ENCODE peak calls at places on chromosomes 5 and 9, in four cellular contexts. O is activated naive CD8-positive, alpha-beta T cell treated with anti-CD3 and anti-CD28 coated beads, Interleukin-2, amount 10 ng/mL, durations not matched to agents 7 days and 5 days; N is dermis microvascular lymphatic vessel endothelial cell; V is substantia nigra. Y is an unnamed sample.

GRCh38 chr9:129612815-129613519 is 7.9 kb downstream of the C9orf50 start:
- DNase-seq in O (no peak), N (no peak), V (no peak), Y (no peak)

GRCh38 chr5:143057580-143057999 is 287.4 kb downstream of the ARHGAP26 start:
- DNase-seq in O (no peak), N (no peak), V (no peak), Y (no peak)

GRCh38 chr5:72693001-72693442 is 123.4 kb upstream of the TNPO1 start:
- DNase-seq in O (no peak), N (no peak), V (no peak), Y (no peak)

GRCh38 chr5:62717211-62717927 is 138.8 kb downstream of the LRRC70 start:
- DNase-seq in O (no peak), N (no peak), V (no peak), Y (no peak)

GRCh38 chr5:6397536-6398269 is 19.4 kb upstream of the MED10 start:
- DNase-seq in O (no peak), N (no peak), V (no peak), Y (no peak)

GRCh38 chr5:926416-927171 is 33.9 kb downstream of the TRIP13 start:
- DNase-seq in O (peak), N (peak), V (no peak), Y (no peak)

GRCh38 chr5:77356740-77357139 is 135.4 kb downstream of the WDR41 start:
- DNase-seq in O (no peak), N (peak), V (no peak), Y (no peak)

GRCh38 chr9:110997847-110998246 is 40.4 kb downstream of the LPAR1 start:
- DNase-seq in O (no peak), N (no peak), V (no peak), Y (no peak)

GRCh38 chr9:116964258-116964657 is 277.2 kb downstream of the TRIM32 start:
- DNase-seq in O (no peak), N (no peak), V (no peak), Y (no peak)

GRCh38 chr5:165185726-165186125 is 1680.3 kb downstream of the MAT2B start:
- DNase-seq in O (no peak), N (no peak), V (no peak), Y (no peak)

GRCh38 chr9:125744616-125745387 is 2.4 kb upstream of the PBX3 start:
- DNase-seq in O (no peak), N (no peak), V (no peak), Y (no peak)

GRCh38 chr5:55232194-55232984 is 1.0 kb downstream of the CCNO start:
- DNase-seq in O (peak), N (peak), V (no peak), Y (no peak)